ENCODE peak calls at places on chromosomes 16 and 17, in five cellular contexts. W is HuH-7, M is Daoy, Y is NCI-H510A treated with DMSO at 0.1 percent for 48 hours, V is T-helper 9 cell. Q is an unnamed sample.

GRCh38 chr17:72462814-72463213 is 342.0 kb downstream of the SOX9 start:
- DNase-seq in W (no peak), M (no peak), Y (no peak), V (no peak), Q (no peak)

GRCh38 chr16:83011101-83011720 is 384.4 kb downstream of the CDH13 start:
- DNase-seq in W (no peak), M (no peak), Y (no peak), V (no peak), Q (no peak)

GRCh38 chr17:66655461-66655860 is 179.5 kb upstream of the CACNG5 start:
- DNase-seq in W (no peak), M (no peak), Y (no peak), V (no peak), Q (no peak)

GRCh38 chr17:16652847-16653366 is 743 bp downstream of the ZNF624 start:
- DNase-seq in W (no peak), M (no peak), Y (peak), V (no peak), Q (peak)

GRCh38 chr17:64441772-64442549 is 7.0 kb upstream of the MILR1 start:
- DNase-seq in W (no peak), M (peak), Y (no peak), V (no peak), Q (no peak)

GRCh38 chr16:426115-426905 is 861 bp downstream of the RAB11FIP3 start:
- DNase-seq in W (no peak), M (no peak), Y (no peak), V (no peak), Q (no peak)

GRCh38 chr17:44557653-44558285 is 485 bp downstream of the FZD2 start:
- DNase-seq in W (no peak), M (peak), Y (no peak), V (no peak), Q (no peak)

GRCh38 chr16:55499951-55500350 is 8.9 kb upstream of the LPCAT2 start:
- DNase-seq in W (no peak), M (peak), Y (no peak), V (no peak), Q (peak)

GRCh38 chr17:9037741-9038140 is 16.4 kb downstream of the NTN1 start:
- DNase-seq in W (no peak), M (no peak), Y (no peak), V (no peak), Q (no peak)